ENCODE peak calls at places on chromosomes 11 and 22, in five cellular contexts. One of them, this sample, is unnamed.

GRCh38 chr11:12880327-12880726 is 128.8 kb upstream of the RASSF10 start:
- DNase-seq in neuronal stem cell: no peak
- DNase-seq in H54: no peak
- DNase-seq in CD8-positive, alpha-beta memory T cell: no peak
- DNase-seq in CD4-positive, alpha-beta T cell: no peak
- DNase-seq in this sample: no peak

GRCh38 chr11:3902441-3902840 is 47.0 kb downstream of the STIM1 start:
- DNase-seq in neuronal stem cell: no peak
- DNase-seq in H54: no peak
- DNase-seq in CD8-positive, alpha-beta memory T cell: no peak
- DNase-seq in CD4-positive, alpha-beta T cell: no peak
- DNase-seq in this sample: no peak

GRCh38 chr22:44668190-44668885 is 33.7 kb upstream of the PRR5 start:
- DNase-seq in neuronal stem cell: peak; percentile 55
- DNase-seq in H54: no peak
- DNase-seq in CD8-positive, alpha-beta memory T cell: peak; percentile 58
- DNase-seq in CD4-positive, alpha-beta T cell: peak; percentile 26
- DNase-seq in this sample: no peak

GRCh38 chr11:126007263-126007662 is 55.4 kb downstream of the CDON start:
- DNase-seq in neuronal stem cell: no peak
- DNase-seq in H54: peak; percentile 5
- DNase-seq in CD8-positive, alpha-beta memory T cell: no peak
- DNase-seq in CD4-positive, alpha-beta T cell: no peak
- DNase-seq in this sample: no peak

GRCh38 chr22:47232197-47232596 is 469.7 kb downstream of the TBC1D22A start:
- DNase-seq in neuronal stem cell: no peak
- DNase-seq in H54: no peak
- DNase-seq in CD8-positive, alpha-beta memory T cell: no peak
- DNase-seq in CD4-positive, alpha-beta T cell: no peak
- DNase-seq in this sample: no peak

GRCh38 chr22:49290286-49290685 is 537.4 kb downstream of the BRD1 start:
- DNase-seq in neuronal stem cell: no peak
- DNase-seq in H54: no peak
- DNase-seq in CD8-positive, alpha-beta memory T cell: no peak
- DNase-seq in CD4-positive, alpha-beta T cell: no peak
- DNase-seq in this sample: no peak

GRCh38 chr11:117486059-117486458 is 158.4 kb downstream of the CEP164 start:
- DNase-seq in neuronal stem cell: no peak
- DNase-seq in H54: no peak
- DNase-seq in CD8-positive, alpha-beta memory T cell: no peak
- DNase-seq in CD4-positive, alpha-beta T cell: no peak
- DNase-seq in this sample: no peak

GRCh38 chr11:9566561-9567063 is 6.9 kb upstream of the WEE1 start:
- DNase-seq in neuronal stem cell: no peak
- DNase-seq in H54: no peak
- DNase-seq in CD8-positive, alpha-beta memory T cell: no peak
- DNase-seq in CD4-positive, alpha-beta T cell: no peak
- DNase-seq in this sample: no peak

GRCh38 chr11:70610561-70610960 is 212.2 kb downstream of the CTTN start:
- DNase-seq in neuronal stem cell: no peak
- DNase-seq in H54: no peak
- DNase-seq in CD8-positive, alpha-beta memory T cell: no peak
- DNase-seq in CD4-positive, alpha-beta T cell: no peak
- DNase-seq in this sample: peak; percentile 66

GRCh38 chr11:80462211-80462610 is 1021.4 kb upstream of the TENM4 start:
- DNase-seq in neuronal stem cell: no peak
- DNase-seq in H54: peak; percentile 20
- DNase-seq in CD8-positive, alpha-beta memory T cell: no peak
- DNase-seq in CD4-positive, alpha-beta T cell: no peak
- DNase-seq in this sample: no peak

GRCh38 chr22:43955883-43956286 is 643 bp downstream of the SAMM50 start:
- DNase-seq in neuronal stem cell: no peak
- DNase-seq in H54: no peak
- DNase-seq in CD8-positive, alpha-beta memory T cell: no peak
- DNase-seq in CD4-positive, alpha-beta T cell: no peak
- DNase-seq in this sample: no peak

GRCh38 chr11:70024036-70024772 is 53.9 kb upstream of the ANO1 start:
- DNase-seq in neuronal stem cell: no peak
- DNase-seq in H54: no peak
- DNase-seq in CD8-positive, alpha-beta memory T cell: no peak
- DNase-seq in CD4-positive, alpha-beta T cell: no peak
- DNase-seq in this sample: no peak

GRCh38 chr22:29147241-29147919 is 58.3 kb upstream of the EMID1 start:
- DNase-seq in neuronal stem cell: no peak
- DNase-seq in H54: no peak
- DNase-seq in CD8-positive, alpha-beta memory T cell: no peak
- DNase-seq in CD4-positive, alpha-beta T cell: no peak
- DNase-seq in this sample: no peak

GRCh38 chr11:61891331-61892084 is at the start of gene FADS3:
- DNase-seq in neuronal stem cell: peak; percentile 83
- DNase-seq in H54: peak; percentile 83
- DNase-seq in CD8-positive, alpha-beta memory T cell: peak; percentile 70
- DNase-seq in CD4-positive, alpha-beta T cell: peak; percentile 42
- DNase-seq in this sample: peak; percentile 67

GRCh38 chr11:96098511-96099241 is 174.8 kb upstream of the MTMR2 start:
- DNase-seq in neuronal stem cell: no peak
- DNase-seq in H54: no peak
- DNase-seq in CD8-positive, alpha-beta memory T cell: no peak
- DNase-seq in CD4-positive, alpha-beta T cell: no peak
- DNase-seq in this sample: peak; percentile 65

GRCh38 chr11:57514538-57515331 is 767 bp downstream of the SLC43A1 start:
- DNase-seq in neuronal stem cell: no peak
- DNase-seq in H54: no peak
- DNase-seq in CD8-positive, alpha-beta memory T cell: peak; percentile 33
- DNase-seq in CD4-positive, alpha-beta T cell: peak; percentile 63
- DNase-seq in this sample: no peak

This sample was measured in SK-MEL-5.